ENCODE peak calls at places on chromosomes 13 and 19, in ten cellular contexts. S, D, I, U, G, H, W, J, Y and E are unnamed samples.

GRCh38 chr13:45872574-45872973 is 21.0 kb upstream of the SIAH3 start:
- DNase-seq in S (no peak), D (peak; percentile 21), I (no peak), U (no peak), G (no peak), H (no peak), W (no peak), J (no peak), Y (no peak), E (no peak)

GRCh38 chr19:13689050-13689449 is 75.3 kb upstream of the MRI1 start:
- DNase-seq in S (no peak), D (peak; percentile 16), I (peak; percentile 98), U (no peak), G (no peak), H (no peak), W (no peak), J (peak; percentile 19), Y (no peak), E (no peak)

GRCh38 chr19:38634757-38635482 is 12.5 kb upstream of the ACTN4 start:
- DNase-seq in S (peak; percentile 60), D (peak; percentile 54), I (peak; percentile 87), U (no peak), G (peak; percentile 86), H (no peak), W (peak; percentile 61), J (peak; percentile 84), Y (no peak), E (peak; percentile 65)

GRCh38 chr19:7515471-7516226 is at the start of gene ZNF358:
- DNase-seq in S (peak; percentile 70), D (peak; percentile 72), I (peak; percentile 51), U (no peak), G (peak; percentile 87), H (no peak), W (no peak), J (peak; percentile 87), Y (no peak), E (no peak)

GRCh38 chr19:28577199-28577598 is 635.8 kb downstream of the UQCRFS1 start:
- DNase-seq in S (no peak), D (no peak), I (no peak), U (no peak), G (no peak), H (no peak), W (no peak), J (no peak), Y (no peak), E (no peak)

GRCh38 chr13:114151031-114151430 is 18.6 kb upstream of the RASA3 start:
- DNase-seq in S (peak; percentile 33), D (no peak), I (no peak), U (no peak), G (no peak), H (no peak), W (peak; percentile 38), J (no peak), Y (no peak), E (no peak)

GRCh38 chr13:105291987-105292386 is 1243.5 kb downstream of the EFNB2 start:
- DNase-seq in S (no peak), D (no peak), I (peak; percentile 3), U (no peak), G (no peak), H (no peak), W (no peak), J (no peak), Y (no peak), E (no peak)

GRCh38 chr13:45138282-45138681 is 18.0 kb downstream of the GTF2F2 start:
- DNase-seq in S (no peak), D (no peak), I (no peak), U (peak; percentile 79), G (no peak), H (no peak), W (no peak), J (no peak), Y (no peak), E (no peak)

GRCh38 chr13:65710514-65710913 is 1519.6 kb downstream of the PCDH9 start:
- DNase-seq in S (no peak), D (no peak), I (no peak), U (no peak), G (no peak), H (no peak), W (no peak), J (no peak), Y (no peak), E (no peak)

GRCh38 chr13:35501721-35502235 is 25.3 kb upstream of the MAB21L1 start:
- DNase-seq in S (no peak), D (no peak), I (no peak), U (no peak), G (no peak), H (no peak), W (no peak), J (no peak), Y (no peak), E (no peak)

GRCh38 chr13:40974460-40975407 is 44.4 kb downstream of the ELF1 start:
- DNase-seq in S (no peak), D (peak; percentile 42), I (peak; percentile 94), U (peak; percentile 41), G (no peak), H (no peak), W (peak; percentile 21), J (no peak), Y (no peak), E (peak; percentile 21)

GRCh38 chr19:1825909-1826556 is 14.0 kb upstream of the ATP8B3 start:
- DNase-seq in S (peak; percentile 38), D (peak; percentile 52), I (peak; percentile 64), U (no peak), G (peak; percentile 85), H (no peak), W (peak; percentile 71), J (peak; percentile 93), Y (peak; percentile 6), E (peak; percentile 69)

GRCh38 chr13:73025212-73026012 is 33.4 kb upstream of the KLF5 start:
- DNase-seq in S (no peak), D (peak; percentile 6), I (no peak), U (peak; percentile 61), G (no peak), H (no peak), W (no peak), J (no peak), Y (no peak), E (no peak)